ENCODE peak calls at places on chromosomes 13 and 19, in six cellular contexts. C is psoas muscle; P is heart left ventricle; K is activated naive CD4-positive, alpha-beta T cell treated with anti-CD3 and anti-CD28 coated beads, Interleukin-2, amount 10 ng/mL, durations not matched to agents 7 days and 5 days; J is NCI-H510A treated with DMSO at 0.1 percent for 48 hours; F is lower lobe of right lung. H is an unnamed sample.

GRCh38 chr19:22052644-22053013 is 345 bp downstream of the ZNF257 start:
- DNase-seq in J (peak), F (no peak), K (peak), C (peak), P (peak), H (no peak)

GRCh38 chr19:18762125-18763023 is 28.7 kb downstream of the COMP start:
- DNase-seq in F (peak), J (peak), K (no peak), C (peak), P (peak), H (peak)

GRCh38 chr13:67841071-67841470 is 610.9 kb upstream of the PCDH9 start:
- DNase-seq in P (no peak), J (no peak), K (no peak), C (no peak), F (no peak), H (peak)

GRCh38 chr13:51282322-51282721 is 57.2 kb upstream of the SERPINE3 start:
- DNase-seq in C (no peak), P (no peak), K (no peak), F (no peak), J (no peak), H (no peak)

GRCh38 chr13:39493966-39494365 is 109.0 kb downstream of the LHFPL6 start:
- DNase-seq in P (no peak), J (no peak), F (no peak), K (no peak), C (no peak), H (peak)

GRCh38 chr19:30512748-30513389 is 140.7 kb downstream of the ZNF536 start:
- DNase-seq in F (no peak), P (no peak), K (no peak), J (no peak), C (no peak), H (no peak)

GRCh38 chr13:33874871-33875270 is 56.9 kb downstream of the RFC3 start:
- DNase-seq in F (no peak), K (no peak), C (no peak), J (no peak), P (no peak), H (peak)

GRCh38 chr19:19152668-19153384 is 14.5 kb upstream of the TMEM161A start:
- DNase-seq in F (no peak), P (peak), K (no peak), C (no peak), J (no peak), H (no peak)

GRCh38 chr13:113458218-113459065 is 5.2 kb upstream of the ADPRHL1 start:
- DNase-seq in J (no peak), F (no peak), P (peak), K (no peak), C (peak), H (peak)

GRCh38 chr19:46015961-46016425 is 6.9 kb downstream of the PGLYRP1 start:
- DNase-seq in C (no peak), K (peak), F (peak), J (peak), P (no peak), H (peak)

GRCh38 chr19:1247747-1248453 is 483 bp upstream of the MIDN start:
- DNase-seq in C (peak), P (peak), K (no peak), F (peak), J (no peak), H (peak)

GRCh38 chr13:110758195-110758594 is 44.7 kb downstream of the ING1 start:
- DNase-seq in C (no peak), J (no peak), F (no peak), P (no peak), K (no peak), H (no peak)

GRCh38 chr19:35773020-35773809 is 2.1 kb upstream of the ARHGAP33 start:
- DNase-seq in K (no peak), P (no peak), F (no peak), C (no peak), J (no peak), H (no peak)

GRCh38 chr13:50404769-50405168 is 389.5 kb downstream of the KCNRG start:
- DNase-seq in P (no peak), J (no peak), F (no peak), K (no peak), C (no peak), H (no peak)

GRCh38 chr19:53577968-53578367 is 40.0 kb downstream of the ZNF331 start:
- DNase-seq in F (no peak), C (no peak), K (no peak), J (no peak), P (no peak), H (no peak)

GRCh38 chr13:111575719-111576118 is 255.3 kb downstream of the TEX29 start:
- DNase-seq in F (no peak), K (no peak), C (no peak), P (no peak), J (peak), H (no peak)

GRCh38 chr13:78426183-78426582 is 177.2 kb downstream of the POU4F1 start:
- DNase-seq in C (no peak), J (no peak), F (no peak), K (no peak), P (no peak), H (no peak)

GRCh38 chr13:105202384-105202783 is 1333.1 kb downstream of the EFNB2 start:
- DNase-seq in K (no peak), F (no peak), P (no peak), C (no peak), J (peak), H (peak)

GRCh38 chr19:50344661-50345318 is 15.6 kb upstream of the KCNC3 start:
- DNase-seq in C (no peak), P (no peak), F (peak), J (no peak), K (no peak), H (no peak)

GRCh38 chr13:91400094-91400462 is 1.7 kb downstream of the GPC5 start:
- DNase-seq in K (no peak), P (no peak), F (no peak), C (no peak), J (no peak), H (peak)

GRCh38 chr19:2461751-2462634 is 5.2 kb upstream of the LMNB2 start:
- DNase-seq in C (peak), F (peak), K (peak), J (no peak), P (no peak), H (peak)

GRCh38 chr19:49085020-49085867 is at the start of gene SNRNP70:
- DNase-seq in K (peak), F (peak), J (peak), C (peak), P (peak), H (peak)

GRCh38 chr19:1851581-1852293 is 3.5 kb upstream of the REXO1 start:
- DNase-seq in J (no peak), P (no peak), F (no peak), K (peak), C (no peak), H (peak)

GRCh38 chr13:64154514-64154913 is 2738.9 kb upstream of the PCDH20 start:
- DNase-seq in C (no peak), F (no peak), K (no peak), P (no peak), J (no peak), H (peak)

GRCh38 chr19:51552996-51553725 is 17.9 kb upstream of the ZNF175 start:
- DNase-seq in J (no peak), C (peak), P (peak), F (peak), K (peak), H (peak)

GRCh38 chr13:112885782-112886268 is 83.2 kb upstream of the MCF2L start:
- DNase-seq in P (peak), J (peak), K (no peak), C (peak), F (peak), H (peak)

GRCh38 chr19:47381653-47382279 is 32.7 kb downstream of the DHX34 start:
- DNase-seq in C (no peak), J (no peak), F (peak), P (no peak), K (peak), H (no peak)

GRCh38 chr13:75908137-75908536 is 272.0 kb downstream of the LMO7 start:
- DNase-seq in C (peak), F (no peak), P (peak), K (no peak), J (no peak), H (no peak)

GRCh38 chr13:28357247-28357825 is 137.6 kb downstream of the FLT1 start:
- DNase-seq in C (no peak), J (no peak), K (no peak), F (no peak), P (no peak), H (no peak)

GRCh38 chr13:40660270-40660669 is 6.2 kb downstream of the FOXO1 start:
- DNase-seq in J (no peak), K (no peak), P (no peak), F (no peak), C (no peak), H (peak)

GRCh38 chr13:34340534-34340933 is 522.6 kb downstream of the RFC3 start:
- DNase-seq in F (no peak), J (no peak), K (no peak), P (no peak), C (no peak), H (no peak)

GRCh38 chr19:18507021-18507726 is 14.7 kb downstream of the ELL start:
- DNase-seq in J (no peak), F (no peak), P (peak), K (peak), C (peak), H (no peak)

GRCh38 chr19:45693168-45693788 is 812 bp downstream of the QPCTL start:
- DNase-seq in P (peak), C (peak), K (peak), F (peak), J (peak), H (peak)

GRCh38 chr19:41328818-41329220 is 18.8 kb downstream of the CCDC97 start:
- DNase-seq in C (peak), P (no peak), J (no peak), K (no peak), F (no peak), H (no peak)

GRCh38 chr13:85148009-85148408 is 651.2 kb downstream of the SLITRK6 start:
- DNase-seq in C (no peak), F (no peak), J (peak), K (no peak), P (no peak), H (peak)

GRCh38 chr13:67367385-67367784 is 137.2 kb upstream of the PCDH9 start:
- DNase-seq in F (no peak), J (no peak), K (no peak), P (no peak), C (no peak), H (no peak)